ENCODE peak calls at places on chromosomes 12 and 14, in four cellular contexts. X, B, Y and H are unnamed samples.

GRCh38 chr12:101877816-101878811 is 734 bp downstream of the DRAM1 start:
- DNase-seq in X (no peak), B (no peak), Y (no peak), H (no peak)

GRCh38 chr12:62910549-62911169 is 24.3 kb downstream of the PPM1H start:
- DNase-seq in B (no peak), X (no peak), Y (no peak), H (no peak)

GRCh38 chr12:53123578-53124351 is 20.5 kb downstream of the SOAT2 start:
- DNase-seq in X (peak), B (peak), Y (no peak), H (no peak)

GRCh38 chr12:23560611-23561010 is 388.9 kb downstream of the SOX5 start:
- DNase-seq in X (no peak), Y (no peak), B (no peak), H (no peak)

GRCh38 chr12:24177889-24178288 is 228.4 kb upstream of the SOX5 start:
- DNase-seq in B (no peak), Y (no peak), X (no peak), H (no peak)

GRCh38 chr14:89504602-89505320 is 87.7 kb upstream of the FOXN3 start:
- DNase-seq in Y (no peak), X (peak), B (peak), H (no peak)

GRCh38 chr12:23399402-23399933 is 550.0 kb downstream of the SOX5 start:
- DNase-seq in X (no peak), B (no peak), Y (no peak), H (no peak)

GRCh38 chr14:23930742-23931141 is 22.8 kb upstream of the DHRS4 start:
- DNase-seq in Y (no peak), X (peak), B (no peak), H (no peak)

GRCh38 chr14:104697892-104698583 is 8.6 kb downstream of the INF2 start:
- DNase-seq in B (no peak), X (no peak), Y (no peak), H (no peak)

GRCh38 chr12:58106185-58106584 is 164.8 kb downstream of the ATP23 start:
- DNase-seq in Y (no peak), X (no peak), B (no peak), H (no peak)

GRCh38 chr12:119369907-119370546 is 35.5 kb downstream of the CCDC60 start:
- DNase-seq in Y (no peak), X (no peak), B (no peak), H (no peak)

GRCh38 chr14:87034680-87035079 is 958.3 kb downstream of the GALC start:
- DNase-seq in Y (no peak), B (no peak), X (no peak), H (no peak)

GRCh38 chr14:33026850-33027420 is 88.3 kb downstream of the NPAS3 start:
- DNase-seq in X (peak), Y (no peak), B (no peak), H (no peak)

GRCh38 chr14:23056956-23057756 is at the start of gene CDH24:
- DNase-seq in Y (peak), X (peak), B (no peak), H (peak)

GRCh38 chr12:91817512-91817911 is 328.1 kb downstream of the BTG1 start:
- DNase-seq in B (no peak), Y (no peak), X (peak), H (no peak)

GRCh38 chr14:23575086-23575485 is 3.5 kb downstream of the JPH4 start:
- DNase-seq in B (no peak), X (no peak), Y (no peak), H (no peak)

GRCh38 chr12:4161718-4162117 is 111.8 kb upstream of the CCND2 start:
- DNase-seq in Y (no peak), X (no peak), B (no peak), H (no peak)